ENCODE peak calls at places on chromosome 21, in four cellular contexts. One of them, this sample, is unnamed.

GRCh38 chr21:31606081-31606874 is 53.2 kb upstream of the SOD1 start:
- DNase-seq in H1: no peak
- DNase-seq in transverse colon: no peak
- DNase-seq in cardiac muscle cell: no peak
- DNase-seq in this sample: no peak

GRCh38 chr21:32114434-32115063 is 164.3 kb downstream of the MIS18A start:
- DNase-seq in H1: no peak
- DNase-seq in transverse colon: no peak
- DNase-seq in cardiac muscle cell: no peak
- DNase-seq in this sample: no peak

GRCh38 chr21:16532841-16533240 is 803.1 kb downstream of the USP25 start:
- DNase-seq in H1: no peak
- DNase-seq in transverse colon: no peak
- DNase-seq in cardiac muscle cell: peak; percentile 60
- DNase-seq in this sample: no peak

GRCh38 chr21:17667256-17667655 is 54.6 kb upstream of the BTG3 start:
- DNase-seq in H1: no peak
- DNase-seq in transverse colon: no peak
- DNase-seq in cardiac muscle cell: no peak
- DNase-seq in this sample: no peak

GRCh38 chr21:41615613-41616012 is 107.7 kb upstream of the TMPRSS2 start:
- DNase-seq in H1: no peak
- DNase-seq in transverse colon: no peak
- DNase-seq in cardiac muscle cell: peak; percentile 98
- DNase-seq in this sample: no peak

GRCh38 chr21:37793660-37794059 is 122.6 kb downstream of the KCNJ6 start:
- DNase-seq in H1: no peak
- DNase-seq in transverse colon: no peak
- DNase-seq in cardiac muscle cell: peak; percentile 9
- DNase-seq in this sample: no peak

GRCh38 chr21:31185663-31186062 is 147.4 kb upstream of the KRTAP19-8 start:
- DNase-seq in H1: no peak
- DNase-seq in transverse colon: no peak
- DNase-seq in cardiac muscle cell: no peak
- DNase-seq in this sample: no peak

GRCh38 chr21:37994211-37994610 is 78.0 kb upstream of the KCNJ6 start:
- DNase-seq in H1: no peak
- DNase-seq in transverse colon: no peak
- DNase-seq in cardiac muscle cell: peak; percentile 20
- DNase-seq in this sample: no peak

GRCh38 chr21:37642493-37642892 is 273.8 kb downstream of the KCNJ6 start:
- DNase-seq in H1: no peak
- DNase-seq in transverse colon: no peak
- DNase-seq in cardiac muscle cell: no peak
- DNase-seq in this sample: peak; percentile 22

DNA sequence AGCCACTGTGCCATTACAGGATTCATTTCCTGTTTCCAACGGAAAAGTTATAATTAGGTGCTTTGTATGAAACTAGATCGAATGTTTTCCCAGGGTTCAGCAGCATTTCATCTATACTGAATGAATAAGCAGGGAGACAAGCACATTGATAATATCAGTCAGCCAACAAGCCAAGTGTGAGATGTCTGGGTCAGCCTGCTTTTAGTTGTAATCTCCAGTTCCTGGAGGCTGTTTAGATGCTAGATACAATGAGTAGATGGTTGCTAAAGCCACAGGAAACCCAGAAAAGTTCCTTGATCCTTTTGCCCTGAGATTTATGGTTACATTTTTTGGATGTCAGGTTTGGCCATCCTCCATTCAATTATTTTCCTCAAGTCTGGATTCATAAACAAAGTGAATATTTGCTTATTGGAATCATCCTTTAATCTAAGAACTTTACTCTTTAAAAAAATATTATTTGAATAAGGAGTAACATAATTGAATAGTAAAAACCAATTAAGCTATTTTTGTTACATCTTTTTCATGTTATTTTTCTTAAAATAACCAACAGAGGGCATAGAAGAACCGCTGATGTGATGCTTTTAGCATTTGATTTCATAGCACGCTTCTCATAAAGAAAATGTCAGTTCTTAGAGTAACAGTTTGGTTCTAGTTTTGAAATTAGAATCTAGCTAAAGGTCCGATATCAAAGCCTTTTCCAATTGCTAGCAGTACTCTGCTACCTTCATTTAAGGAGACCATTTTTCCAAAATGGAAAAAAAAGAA is 76.6 kb downstream of the HSPA13 start:
- DNase-seq in H1: no peak
- DNase-seq in transverse colon: no peak
- DNase-seq in cardiac muscle cell: peak; percentile 24
- DNase-seq in this sample: no peak
- H3K27ac ChIP-seq in H1: no peak overlapping the region
- H3K27ac ChIP-seq in transverse colon: no peak overlapping the region
- H3K27ac ChIP-seq in cardiac muscle cell: no peak overlapping the region
- H3K27ac ChIP-seq in this sample: no peak overlapping the region

DNA sequence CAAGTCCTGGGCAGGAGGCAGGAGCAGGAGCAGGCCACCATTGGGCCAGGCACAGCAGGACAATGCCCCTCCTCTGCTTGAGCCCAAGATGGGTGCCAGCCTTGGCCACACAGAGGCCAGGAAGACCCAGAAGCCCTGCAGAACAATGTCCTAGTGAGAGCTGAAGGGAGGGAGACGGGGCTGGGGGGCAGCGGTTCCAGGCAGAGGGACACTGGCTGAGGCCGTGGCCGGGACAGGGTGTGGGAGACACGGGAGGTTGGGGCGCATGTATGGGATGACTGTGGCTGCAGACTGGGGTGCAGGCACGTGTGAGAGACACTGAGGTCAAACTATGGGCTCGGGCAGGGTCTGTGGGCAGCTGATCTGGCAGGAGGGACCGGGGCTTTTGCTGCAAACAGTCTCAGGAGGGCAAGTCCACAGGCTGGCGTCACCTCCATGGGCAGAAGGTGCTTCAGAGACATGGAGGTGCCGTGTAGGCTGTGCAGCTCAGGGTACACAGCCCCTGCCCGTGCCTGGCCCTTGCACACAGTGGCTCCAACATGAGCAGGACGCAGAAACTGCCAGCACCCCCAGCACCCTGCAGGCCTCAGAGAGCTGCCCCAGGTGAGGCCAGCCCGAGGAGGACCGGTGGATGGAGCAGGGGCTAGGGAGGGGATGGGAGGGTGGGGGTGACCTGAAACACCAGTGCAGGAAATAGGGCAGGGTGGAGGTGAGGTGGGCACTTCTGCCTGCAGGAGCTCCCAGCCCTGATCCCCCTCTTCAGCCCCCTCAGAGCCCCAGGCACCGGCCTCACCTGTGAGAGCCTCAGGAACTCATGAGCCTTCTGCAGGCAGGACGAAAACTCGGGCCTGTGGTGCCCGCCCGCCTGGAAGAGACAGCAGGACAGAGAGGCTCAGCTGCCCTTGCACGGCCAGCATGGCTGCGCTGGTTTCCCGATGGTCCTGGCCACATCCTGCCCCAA is 19.5 kb downstream of the LSS start:
- DNase-seq in H1: no peak
- DNase-seq in transverse colon: no peak
- DNase-seq in cardiac muscle cell: no peak
- DNase-seq in this sample: no peak
- H3K36me3 ChIP-seq in H1: peaks cover 38% of the 10 kb centered on the region
- H3K36me3 ChIP-seq in transverse colon: peaks cover 13% of the 10 kb centered on the region
- H3K36me3 ChIP-seq in cardiac muscle cell: peaks cover 32% of the 10 kb centered on the region
- H3K36me3 ChIP-seq in this sample: peaks cover 17% of the 10 kb centered on the region

GRCh38 chr21:29657228-29657989 is 282.4 kb downstream of the GRIK1 start:
- DNase-seq in H1: no peak
- DNase-seq in transverse colon: no peak
- DNase-seq in cardiac muscle cell: no peak
- DNase-seq in this sample: no peak
- H3K27ac ChIP-seq in H1: no peak overlapping the region
- H3K27ac ChIP-seq in transverse colon: no peak overlapping the region
- H3K27ac ChIP-seq in cardiac muscle cell: no peak overlapping the region
- H3K27ac ChIP-seq in this sample: no peak overlapping the region

DNA sequence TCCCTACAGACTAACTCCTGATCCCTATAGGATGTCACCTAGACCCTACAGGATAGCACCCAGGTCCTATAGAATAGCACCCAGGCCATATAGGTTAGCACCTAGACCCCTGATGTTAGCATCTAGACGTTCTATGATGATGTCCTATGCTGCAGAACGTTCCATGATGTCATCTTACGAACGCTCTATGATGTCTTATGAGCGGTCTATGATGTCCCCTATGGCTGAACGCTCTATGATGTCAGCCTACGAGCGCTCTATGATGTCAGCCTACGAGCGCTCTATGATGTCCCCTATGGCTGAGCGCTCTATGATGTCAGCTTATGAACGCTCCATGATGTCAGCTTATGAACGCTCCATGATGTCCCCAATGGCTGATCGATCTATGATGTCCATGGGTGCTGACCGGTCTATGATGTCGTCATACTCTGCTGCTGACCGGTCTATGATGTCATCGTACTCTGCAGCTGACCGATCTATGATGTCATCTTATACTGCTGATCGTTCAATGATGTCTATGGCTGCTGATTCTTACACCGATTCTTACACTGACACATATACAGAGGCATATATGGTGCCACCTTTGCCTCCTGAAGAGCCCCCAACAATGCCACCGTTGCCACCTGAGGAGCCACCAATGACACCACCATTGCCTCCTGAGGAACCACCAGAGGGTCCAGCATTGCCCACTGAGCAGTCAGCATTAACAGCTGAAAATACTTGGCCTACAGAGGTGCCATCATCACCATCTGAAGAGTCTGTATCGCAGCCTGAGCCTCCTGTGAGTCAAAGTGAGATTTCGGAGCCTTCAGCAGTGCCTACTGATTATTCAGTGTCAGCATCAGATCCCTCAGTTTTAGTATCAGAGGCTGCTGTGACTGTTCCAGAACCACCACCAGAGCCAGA is 9.5 kb downstream of the SON start:
- DNase-seq in H1: no peak
- DNase-seq in transverse colon: no peak
- DNase-seq in cardiac muscle cell: no peak
- DNase-seq in this sample: no peak
- H3K36me3 ChIP-seq in H1: peaks cover 96% of the 10 kb centered on the region
- H3K36me3 ChIP-seq in transverse colon: peaks cover 69% of the 10 kb centered on the region
- H3K36me3 ChIP-seq in cardiac muscle cell: peaks cover 87% of the 10 kb centered on the region
- H3K36me3 ChIP-seq in this sample: peaks cover 43% of the 10 kb centered on the region

GRCh38 chr21:29801122-29801521 is 138.7 kb downstream of the GRIK1 start:
- DNase-seq in H1: no peak
- DNase-seq in transverse colon: no peak
- DNase-seq in cardiac muscle cell: no peak
- DNase-seq in this sample: no peak

GRCh38 chr21:29797155-29797554 is 142.6 kb downstream of the GRIK1 start:
- DNase-seq in H1: no peak
- DNase-seq in transverse colon: no peak
- DNase-seq in cardiac muscle cell: no peak
- DNase-seq in this sample: no peak

GRCh38 chr21:29800051-29800450 is 139.7 kb downstream of the GRIK1 start:
- DNase-seq in H1: no peak
- DNase-seq in transverse colon: no peak
- DNase-seq in cardiac muscle cell: no peak
- DNase-seq in this sample: no peak

GRCh38 chr21:29793712-29794111 is 146.1 kb downstream of the GRIK1 start:
- DNase-seq in H1: no peak
- DNase-seq in transverse colon: no peak
- DNase-seq in cardiac muscle cell: no peak
- DNase-seq in this sample: no peak

DNA sequence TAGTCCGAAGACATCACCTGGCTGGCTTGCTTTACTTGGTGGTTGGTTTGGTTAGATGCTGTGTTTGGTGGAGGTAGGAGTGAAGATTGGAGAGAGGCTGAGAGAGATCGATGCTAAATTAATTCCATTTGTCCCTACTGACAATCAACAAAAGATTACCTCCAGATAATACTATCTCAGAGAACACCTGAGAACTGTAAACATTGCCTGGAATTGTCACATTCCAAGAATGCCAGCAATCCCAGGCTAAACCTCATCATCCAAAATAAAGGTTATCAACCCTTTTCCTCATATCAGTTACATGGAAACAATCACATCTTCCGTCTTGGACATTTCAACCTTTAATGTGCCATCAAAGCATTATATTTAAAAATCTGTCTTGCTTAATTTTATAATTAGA is 141.0 kb downstream of the GRIK1 start:
- DNase-seq in H1: no peak
- DNase-seq in transverse colon: no peak
- DNase-seq in cardiac muscle cell: no peak
- DNase-seq in this sample: no peak
- H3K27ac ChIP-seq in H1: no peak overlapping the region
- H3K27ac ChIP-seq in transverse colon: no peak overlapping the region
- H3K27ac ChIP-seq in cardiac muscle cell: no peak overlapping the region
- H3K27ac ChIP-seq in this sample: no peak overlapping the region

DNA sequence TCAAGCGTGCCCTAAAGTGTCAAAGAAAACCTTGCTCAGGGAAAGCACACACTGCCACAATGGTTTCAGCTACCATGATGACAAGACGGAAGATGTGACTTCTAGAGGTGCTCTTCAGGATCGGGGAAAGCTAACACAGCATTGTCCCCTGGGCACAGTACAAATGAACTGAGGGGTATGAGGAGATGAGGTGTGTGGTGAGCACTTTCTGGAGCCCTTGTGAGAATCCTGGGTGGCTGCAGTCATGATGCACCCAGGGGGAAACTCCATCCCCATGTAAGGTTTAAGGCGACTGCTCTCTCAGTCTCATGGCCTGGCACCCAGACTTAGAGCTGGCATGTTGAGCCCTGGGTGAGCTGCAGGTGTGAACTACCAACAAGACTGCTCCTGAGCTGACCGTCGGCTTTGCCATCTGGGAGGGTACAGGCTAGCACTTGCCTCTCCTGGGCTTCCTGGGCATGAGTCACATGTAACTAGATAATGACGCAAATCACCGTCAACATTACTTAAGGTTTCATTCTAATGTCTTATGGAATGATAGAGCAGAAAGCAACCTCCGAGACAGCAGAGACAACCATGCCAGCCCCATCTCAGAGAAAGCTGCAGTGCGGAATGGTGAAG is 144.6 kb downstream of the CLIC6 start:
- DNase-seq in H1: no peak
- DNase-seq in transverse colon: no peak
- DNase-seq in cardiac muscle cell: peak; percentile 81
- DNase-seq in this sample: no peak
- H3K36me3 ChIP-seq in H1: no peaks in the 10 kb centered on the region
- H3K36me3 ChIP-seq in transverse colon: no peaks in the 10 kb centered on the region
- H3K36me3 ChIP-seq in cardiac muscle cell: no peaks in the 10 kb centered on the region
- H3K36me3 ChIP-seq in this sample: no peaks in the 10 kb centered on the region

This sample was measured in small intestine.